ENCODE peak calls at places on chromosome 1, in four cellular contexts. T is lower lobe of right lung, I is hepatocyte, W is upper lobe of left lung. P is an unnamed sample.

GRCh38 chr1:28458237-28459228 is 47.3 kb upstream of the RCC1 start:
- DNase-seq in T (no peak), W (no peak), I (no peak), P (no peak)

GRCh38 chr1:110136911-110137310 is 13.4 kb upstream of the SLC6A17 start:
- DNase-seq in I (peak), W (no peak), T (no peak), P (no peak)

GRCh38 chr1:194067772-194068171 is 881.4 kb upstream of the B3GALT2 start:
- DNase-seq in I (no peak), T (no peak), W (no peak), P (no peak)

GRCh38 chr1:27686223-27686990 is 14.4 kb upstream of the IFI6 start:
- DNase-seq in T (peak), I (peak), W (peak), P (peak)

GRCh38 chr1:58818075-58818474 is 34.2 kb upstream of the JUN start:
- DNase-seq in I (no peak), T (no peak), W (no peak), P (peak)

GRCh38 chr1:240189386-240189989 is 97.8 kb downstream of the FMN2 start:
- DNase-seq in T (no peak), I (peak), W (no peak), P (peak)

GRCh38 chr1:52296345-52296744 is 69.7 kb downstream of the CC2D1B start:
- DNase-seq in I (peak), T (no peak), W (no peak), P (peak)

GRCh38 chr1:94621392-94621791 is 79.8 kb upstream of the F3 start:
- DNase-seq in I (peak), T (no peak), W (no peak), P (peak)

GRCh38 chr1:222644649-222645005 is 26.7 kb downstream of the MIA3 start:
- DNase-seq in W (no peak), I (no peak), T (no peak), P (peak)

GRCh38 chr1:64967381-64967780 is 1.0 kb upstream of the JAK1 start:
- DNase-seq in I (no peak), W (no peak), T (no peak), P (no peak)

GRCh38 chr1:176032040-176032645 is 174.9 kb downstream of the COP1 start:
- DNase-seq in W (no peak), I (no peak), T (no peak), P (no peak)

GRCh38 chr1:9275567-9276034 is 17.1 kb upstream of the SPSB1 start:
- DNase-seq in W (no peak), T (peak), I (no peak), P (peak)

GRCh38 chr1:31416101-31416736 is 3.2 kb downstream of the SERINC2 start:
- DNase-seq in I (no peak), T (no peak), W (no peak), P (no peak)

GRCh38 chr1:178564086-178564782 is 51.3 kb downstream of the TEX35 start:
- DNase-seq in I (no peak), W (no peak), T (no peak), P (no peak)

GRCh38 chr1:178563099-178563820 is 50.4 kb downstream of the TEX35 start:
- DNase-seq in I (no peak), T (no peak), W (no peak), P (no peak)

GRCh38 chr1:178565586-178565985 is 52.7 kb downstream of the TEX35 start:
- DNase-seq in T (no peak), I (no peak), W (no peak), P (no peak)

GRCh38 chr1:178566187-178566586 is 53.3 kb downstream of the TEX35 start:
- DNase-seq in W (no peak), T (no peak), I (no peak), P (no peak)

DNA sequence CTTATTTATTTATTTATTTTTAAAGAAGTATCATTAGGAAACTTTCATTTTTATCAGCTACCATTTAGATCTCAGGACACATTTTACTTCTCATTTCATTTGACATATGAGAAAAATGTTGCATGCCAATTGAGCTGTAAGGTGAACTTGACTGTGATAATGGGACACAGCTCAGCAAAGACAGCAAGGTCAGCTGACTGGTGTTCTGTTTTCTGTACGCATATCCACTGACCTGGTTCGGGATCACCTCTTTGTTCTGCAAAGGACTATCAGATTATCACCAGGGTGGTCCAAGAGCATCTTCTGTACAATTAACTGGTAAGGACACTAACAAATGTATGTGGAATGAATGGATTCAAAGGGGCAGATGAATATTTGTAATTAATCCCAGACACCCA is 51.9 kb downstream of the TEX35 start:
- DNase-seq in T (no peak), W (no peak), I (no peak), P (no peak)
- H3K27ac ChIP-seq in T (no peak), W (no peak), I (no peak), P (no peak)

GRCh38 chr1:90850181-90850924 is 133.3 kb upstream of the BARHL2 start:
- DNase-seq in T (peak), I (peak), W (peak), P (no peak)

GRCh38 chr1:90856608-90857007 is 139.5 kb upstream of the BARHL2 start:
- DNase-seq in I (no peak), W (no peak), T (no peak), P (no peak)

GRCh38 chr1:90850925-90851710 is 134.0 kb upstream of the BARHL2 start:
- DNase-seq in T (peak), W (peak), I (peak), P (peak)

GRCh38 chr1:90854559-90854958 is 137.5 kb upstream of the BARHL2 start:
- DNase-seq in T (no peak), W (no peak), I (no peak), P (no peak)

DNA sequence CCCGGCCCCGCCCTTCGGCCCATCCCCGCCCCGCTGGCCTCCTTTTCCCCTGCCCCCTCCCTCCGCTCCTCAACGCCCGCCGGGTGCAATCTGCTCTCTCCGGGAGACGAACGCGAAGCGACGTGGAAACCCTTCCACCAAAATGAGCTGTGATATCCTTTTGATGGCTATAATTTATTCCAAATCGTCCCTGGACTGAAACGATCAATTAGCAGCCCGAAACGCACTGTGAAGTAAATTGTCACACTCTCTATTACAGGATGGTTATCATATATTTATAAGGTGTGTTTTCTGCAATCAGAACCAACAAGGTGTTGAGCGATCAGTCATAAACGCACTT is 134.6 kb upstream of the BARHL2 start:
- DNase-seq in T (no peak), I (no peak), W (no peak), P (no peak)
- TF ChIP-seq CTCF in T (peak), I (no peak), W (peak), P (peak)

DNA sequence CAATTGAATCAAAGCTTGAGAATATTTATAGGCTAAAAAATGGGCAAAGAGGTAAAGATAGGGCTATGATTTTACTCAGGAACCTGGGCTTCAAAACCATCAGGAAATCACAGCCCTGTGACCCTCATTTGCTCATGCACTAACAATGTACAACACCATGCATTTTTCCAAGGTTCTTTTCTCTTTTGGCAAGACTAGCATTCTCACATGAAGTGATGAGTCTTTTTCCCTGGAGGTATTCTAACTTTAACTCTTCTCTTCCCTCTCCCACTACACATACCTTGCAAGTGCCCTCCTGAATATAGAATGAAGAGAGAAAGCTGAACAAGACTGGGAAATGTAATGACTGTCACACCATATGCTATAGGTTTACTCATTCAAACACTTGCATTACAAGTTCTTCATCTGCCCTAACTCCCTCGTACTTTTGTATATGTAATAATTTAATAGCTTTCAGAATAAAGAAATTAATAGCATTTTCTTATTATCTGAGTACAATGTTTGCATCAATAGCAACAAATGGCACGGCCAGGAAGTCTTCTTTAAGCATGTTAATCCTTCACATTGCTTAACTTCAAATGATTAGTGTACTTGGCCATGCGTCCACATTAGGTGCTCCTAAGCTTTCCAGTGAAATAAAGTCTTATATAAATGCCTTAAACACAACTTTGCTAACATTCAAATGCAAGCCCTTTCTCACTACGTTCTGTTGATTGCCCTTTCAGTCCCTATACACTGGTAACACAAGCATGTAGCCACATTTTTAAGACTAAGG is 1.8 kb downstream of the NIBAN1 start:
- DNase-seq in T (no peak), I (no peak), W (no peak), P (no peak)
- H3K27ac ChIP-seq in T (peak), I (no peak), W (peak), P (no peak)

GRCh38 chr1:1853593-1854257 is 37.2 kb downstream of the GNB1 start:
- DNase-seq in T (no peak), W (no peak), I (no peak), P (no peak)

GRCh38 chr1:1857096-1857703 is 33.7 kb downstream of the GNB1 start:
- DNase-seq in I (no peak), T (no peak), W (no peak), P (no peak)

GRCh38 chr1:1862905-1863547 is 27.9 kb downstream of the GNB1 start:
- DNase-seq in W (no peak), I (no peak), T (no peak), P (no peak)

GRCh38 chr1:1861339-1861730 is 29.6 kb downstream of the GNB1 start:
- DNase-seq in W (no peak), T (no peak), I (no peak), P (no peak)

DNA sequence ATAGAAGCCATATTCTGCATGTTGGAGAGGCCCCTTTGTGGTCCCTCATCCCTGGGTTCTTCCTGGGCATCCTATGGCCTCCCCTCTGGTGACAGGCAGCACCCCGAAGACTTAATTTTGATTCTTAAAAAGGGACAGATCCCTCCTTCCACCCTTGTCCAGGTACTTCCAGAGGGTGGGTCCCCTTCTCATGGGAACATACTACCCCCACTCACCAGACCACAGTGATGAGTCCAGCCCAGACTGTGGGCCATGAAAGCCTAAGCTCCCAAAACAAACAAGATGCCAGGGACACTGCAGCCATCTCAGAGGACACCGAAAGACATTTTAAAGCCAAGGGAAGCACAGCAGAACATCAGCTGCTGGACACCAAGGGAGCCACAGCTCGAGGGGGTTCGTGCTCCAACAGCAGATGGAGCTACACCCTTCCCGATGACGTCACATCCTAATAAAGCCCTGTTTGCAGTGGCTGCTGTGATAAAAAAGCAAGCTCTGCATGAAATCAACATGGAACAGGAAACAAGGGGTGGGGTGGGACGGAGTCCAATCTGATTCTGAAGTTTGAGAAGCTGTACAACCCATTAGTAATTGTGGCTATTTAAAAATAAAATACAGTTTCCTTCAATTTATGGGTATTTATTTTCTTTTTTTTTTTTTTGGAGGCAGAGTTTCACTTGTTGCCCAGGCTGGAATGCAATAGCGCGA is 32.4 kb downstream of the GNB1 start:
- DNase-seq in I (peak), T (peak), W (no peak), P (peak)
- TF ChIP-seq CTCF in I (peak), T (peak), W (no peak), P (no peak)

P was measured in RWPE1.